ENCODE peak calls at places on chromosomes 3 and 15, in six cellular contexts. X, U, K, W, L and A are unnamed samples.

GRCh38 chr15:60392986-60393811 is 4.6 kb downstream of the ANXA2 start:
- DNase-seq in X (no peak), U (peak; percentile 85), K (no peak), W (peak; percentile 35), L (peak; percentile 83), A (peak; percentile 53)

GRCh38 chr3:43105224-43105596 is 669 bp downstream of the POMGNT2 start:
- DNase-seq in X (no peak), U (no peak), K (no peak), W (peak; percentile 20), L (peak; percentile 24), A (no peak)

GRCh38 chr15:95086543-95087252 is 855.3 kb downstream of the MCTP2 start:
- DNase-seq in X (no peak), U (peak; percentile 23), K (no peak), W (no peak), L (no peak), A (no peak)

GRCh38 chr3:188832146-188832545 is 339.6 kb upstream of the TPRG1 start:
- DNase-seq in X (no peak), U (no peak), K (no peak), W (no peak), L (no peak), A (no peak)

GRCh38 chr15:31237042-31237324 is 89.7 kb upstream of the KLF13 start:
- DNase-seq in X (no peak), U (no peak), K (no peak), W (no peak), L (no peak), A (no peak)

GRCh38 chr3:152622813-152623167 is 212.1 kb upstream of the P2RY1 start:
- DNase-seq in X (no peak), U (no peak), K (no peak), W (no peak), L (no peak), A (no peak)

GRCh38 chr15:22237891-22238275 is 157.6 kb downstream of the OR4M2 start:
- DNase-seq in X (no peak), U (no peak), K (no peak), W (no peak), L (no peak), A (no peak)

GRCh38 chr3:30770387-30770786 is 124.1 kb downstream of the GADL1 start:
- DNase-seq in X (no peak), U (peak; percentile 29), K (no peak), W (no peak), L (peak; percentile 21), A (no peak)

GRCh38 chr3:50587806-50588758 is 18.8 kb downstream of the HEMK1 start:
- DNase-seq in X (no peak), U (no peak), K (no peak), W (no peak), L (no peak), A (no peak)

GRCh38 chr3:11784962-11785361 is 61.7 kb downstream of the TAMM41 start:
- DNase-seq in X (no peak), U (no peak), K (no peak), W (no peak), L (no peak), A (no peak)

GRCh38 chr15:80693682-80694623 is 1.2 kb upstream of the ABHD17C start:
- DNase-seq in X (no peak), U (no peak), K (no peak), W (no peak), L (peak; percentile 24), A (no peak)

GRCh38 chr3:89572261-89572660 is 464.8 kb downstream of the EPHA3 start:
- DNase-seq in X (no peak), U (no peak), K (no peak), W (no peak), L (no peak), A (no peak)

GRCh38 chr15:95265419-95265997 is 1034.1 kb downstream of the MCTP2 start:
- DNase-seq in X (no peak), U (no peak), K (no peak), W (no peak), L (no peak), A (no peak)

GRCh38 chr3:64449026-64449425 is 223.8 kb upstream of the PRICKLE2 start:
- DNase-seq in X (no peak), U (no peak), K (no peak), W (no peak), L (no peak), A (no peak)